ENCODE peak calls at places on chromosomes 12 and 14, in four cellular contexts. V, N, X and K are unnamed samples.

GRCh38 chr14:43172899-43173548 is 1334.1 kb downstream of the FSCB start:
- DNase-seq in V (no peak), N (no peak), X (no peak), K (no peak)

GRCh38 chr12:117161460-117162166 is 28.7 kb downstream of the FBXO21 start:
- DNase-seq in V (no peak), N (no peak), X (no peak), K (no peak)

GRCh38 chr14:50812856-50813543 is 18.0 kb downstream of the NIN start:
- DNase-seq in V (no peak), N (no peak), X (no peak), K (no peak)

GRCh38 chr12:78331764-78332163 is 501.1 kb downstream of the NAV3 start:
- DNase-seq in V (no peak), N (no peak), X (no peak), K (no peak)

GRCh38 chr12:86772688-86773087 is 516.5 kb upstream of the MGAT4C start:
- DNase-seq in V (no peak), N (no peak), X (no peak), K (no peak)

GRCh38 chr14:75542585-75543091 is 20.4 kb downstream of the BATF start:
- DNase-seq in V (peak), N (peak), X (peak), K (peak)

GRCh38 chr14:23446291-23446851 is 10.9 kb upstream of the MYH7 start:
- DNase-seq in V (no peak), N (no peak), X (no peak), K (no peak)

GRCh38 chr14:67850066-67850830 is 30.7 kb downstream of the RAD51B start:
- DNase-seq in V (no peak), N (no peak), X (no peak), K (no peak)